ENCODE peak calls at places on chromosome 9, in six cellular contexts. One of them, this sample, is unnamed.

GRCh38 chr9:69806642-69807041 is 14.0 kb upstream of the CFAP95 start:
- DNase-seq in pancreas: no peak
- DNase-seq in keratinocyte: no peak
- DNase-seq in Caco-2: no peak
- DNase-seq in right atrium auricular region: no peak
- DNase-seq in mesendoderm: no peak
- DNase-seq in this sample: no peak

GRCh38 chr9:19922476-19923118 is 133.8 kb upstream of the SLC24A2 start:
- DNase-seq in pancreas: no peak
- DNase-seq in keratinocyte: no peak
- DNase-seq in Caco-2: peak; percentile 47
- DNase-seq in right atrium auricular region: no peak
- DNase-seq in mesendoderm: peak; percentile 81
- DNase-seq in this sample: peak; percentile 19

GRCh38 chr9:137053944-137054931 is at the start of gene ENTPD2:
- DNase-seq in pancreas: peak; percentile 90
- DNase-seq in keratinocyte: no peak
- DNase-seq in Caco-2: peak; percentile 85
- DNase-seq in right atrium auricular region: no peak
- DNase-seq in mesendoderm: no peak
- DNase-seq in this sample: no peak

GRCh38 chr9:129177443-129177790 is 644 bp downstream of the IER5L start:
- DNase-seq in pancreas: no peak
- DNase-seq in keratinocyte: no peak
- DNase-seq in Caco-2: no peak
- DNase-seq in right atrium auricular region: no peak
- DNase-seq in mesendoderm: no peak
- DNase-seq in this sample: no peak

GRCh38 chr9:9752722-9753121 is 860.1 kb downstream of the PTPRD start:
- DNase-seq in pancreas: no peak
- DNase-seq in keratinocyte: no peak
- DNase-seq in Caco-2: no peak
- DNase-seq in right atrium auricular region: no peak
- DNase-seq in mesendoderm: no peak
- DNase-seq in this sample: no peak

GRCh38 chr9:117945286-117945685 is 241.1 kb downstream of the TLR4 start:
- DNase-seq in pancreas: no peak
- DNase-seq in keratinocyte: no peak
- DNase-seq in Caco-2: no peak
- DNase-seq in right atrium auricular region: no peak
- DNase-seq in mesendoderm: no peak
- DNase-seq in this sample: no peak

GRCh38 chr9:129408535-129409215 is 212.2 kb downstream of the C9orf50 start:
- DNase-seq in pancreas: no peak
- DNase-seq in keratinocyte: no peak
- DNase-seq in Caco-2: no peak
- DNase-seq in right atrium auricular region: no peak
- DNase-seq in mesendoderm: no peak
- DNase-seq in this sample: no peak

GRCh38 chr9:87792831-87793288 is 66.9 kb downstream of the CTSL start:
- DNase-seq in pancreas: no peak
- DNase-seq in keratinocyte: no peak
- DNase-seq in Caco-2: no peak
- DNase-seq in right atrium auricular region: peak; percentile 80
- DNase-seq in mesendoderm: peak; percentile 72
- DNase-seq in this sample: peak; percentile 65

GRCh38 chr9:21709464-21710058 is 92.9 kb upstream of the MTAP start:
- DNase-seq in pancreas: peak; percentile 29
- DNase-seq in keratinocyte: peak; percentile 49
- DNase-seq in Caco-2: peak; percentile 57
- DNase-seq in right atrium auricular region: peak; percentile 82
- DNase-seq in mesendoderm: peak; percentile 72
- DNase-seq in this sample: no peak

GRCh38 chr9:110835859-110836271 is 167.3 kb downstream of the MUSK start:
- DNase-seq in pancreas: no peak
- DNase-seq in keratinocyte: no peak
- DNase-seq in Caco-2: no peak
- DNase-seq in right atrium auricular region: no peak
- DNase-seq in mesendoderm: no peak
- DNase-seq in this sample: peak; percentile 85

GRCh38 chr9:5626727-5627634 is 1.9 kb upstream of the RIC1 start:
- DNase-seq in pancreas: no peak
- DNase-seq in keratinocyte: no peak
- DNase-seq in Caco-2: no peak
- DNase-seq in right atrium auricular region: peak; percentile 63
- DNase-seq in mesendoderm: peak; percentile 26
- DNase-seq in this sample: peak; percentile 61

GRCh38 chr9:137021979-137022619 is 5.9 kb downstream of the ABCA2 start:
- DNase-seq in pancreas: no peak
- DNase-seq in keratinocyte: peak; percentile 84
- DNase-seq in Caco-2: peak; percentile 90
- DNase-seq in right atrium auricular region: no peak
- DNase-seq in mesendoderm: peak; percentile 93
- DNase-seq in this sample: no peak

GRCh38 chr9:89986190-89986589 is 381.4 kb downstream of the GADD45G start:
- DNase-seq in pancreas: no peak
- DNase-seq in keratinocyte: no peak
- DNase-seq in Caco-2: no peak
- DNase-seq in right atrium auricular region: no peak
- DNase-seq in mesendoderm: no peak
- DNase-seq in this sample: no peak

GRCh38 chr9:116717150-116717549 is 30.0 kb downstream of the TRIM32 start:
- DNase-seq in pancreas: no peak
- DNase-seq in keratinocyte: no peak
- DNase-seq in Caco-2: no peak
- DNase-seq in right atrium auricular region: no peak
- DNase-seq in mesendoderm: no peak
- DNase-seq in this sample: no peak

GRCh38 chr9:18791074-18791473 is 241.9 kb downstream of the SAXO1 start:
- DNase-seq in pancreas: no peak
- DNase-seq in keratinocyte: no peak
- DNase-seq in Caco-2: peak; percentile 44
- DNase-seq in right atrium auricular region: no peak
- DNase-seq in mesendoderm: peak; percentile 80
- DNase-seq in this sample: no peak

GRCh38 chr9:91465420-91465819 is 41.8 kb upstream of the NFIL3 start:
- DNase-seq in pancreas: no peak
- DNase-seq in keratinocyte: no peak
- DNase-seq in Caco-2: no peak
- DNase-seq in right atrium auricular region: no peak
- DNase-seq in mesendoderm: no peak
- DNase-seq in this sample: peak; percentile 80

GRCh38 chr9:136282272-136282861 is 21.5 kb downstream of the CCDC187 start:
- DNase-seq in pancreas: peak; percentile 76
- DNase-seq in keratinocyte: no peak
- DNase-seq in Caco-2: no peak
- DNase-seq in right atrium auricular region: no peak
- DNase-seq in mesendoderm: no peak
- DNase-seq in this sample: no peak

GRCh38 chr9:32589083-32589713 is 16.2 kb upstream of the NDUFB6 start:
- DNase-seq in pancreas: no peak
- DNase-seq in keratinocyte: no peak
- DNase-seq in Caco-2: peak; percentile 31
- DNase-seq in right atrium auricular region: no peak
- DNase-seq in mesendoderm: peak; percentile 51
- DNase-seq in this sample: peak; percentile 56

GRCh38 chr9:35793461-35793860 is 2.1 kb downstream of the NPR2 start:
- DNase-seq in pancreas: no peak
- DNase-seq in keratinocyte: no peak
- DNase-seq in Caco-2: no peak
- DNase-seq in right atrium auricular region: no peak
- DNase-seq in mesendoderm: no peak
- DNase-seq in this sample: no peak

GRCh38 chr9:120394058-120394669 is 185.8 kb downstream of the CDK5RAP2 start:
- DNase-seq in pancreas: no peak
- DNase-seq in keratinocyte: no peak
- DNase-seq in Caco-2: no peak
- DNase-seq in right atrium auricular region: no peak
- DNase-seq in mesendoderm: no peak
- DNase-seq in this sample: peak; percentile 96

GRCh38 chr9:129006328-129007034 is 21.6 kb downstream of the SH3GLB2 start:
- DNase-seq in pancreas: peak; percentile 67
- DNase-seq in keratinocyte: no peak
- DNase-seq in Caco-2: peak; percentile 83
- DNase-seq in right atrium auricular region: peak; percentile 71
- DNase-seq in mesendoderm: peak; percentile 86
- DNase-seq in this sample: peak; percentile 31

GRCh38 chr9:94971378-94972131 is 245.1 kb downstream of the AOPEP start:
- DNase-seq in pancreas: no peak
- DNase-seq in keratinocyte: no peak
- DNase-seq in Caco-2: no peak
- DNase-seq in right atrium auricular region: no peak
- DNase-seq in mesendoderm: no peak
- DNase-seq in this sample: no peak

GRCh38 chr9:137294684-137295312 is 7.3 kb downstream of the NRARP start:
- DNase-seq in pancreas: peak; percentile 68
- DNase-seq in keratinocyte: no peak
- DNase-seq in Caco-2: peak; percentile 45
- DNase-seq in right atrium auricular region: no peak
- DNase-seq in mesendoderm: no peak
- DNase-seq in this sample: no peak

GRCh38 chr9:16869961-16870605 is 387 bp downstream of the BNC2 start:
- DNase-seq in pancreas: no peak
- DNase-seq in keratinocyte: no peak
- DNase-seq in Caco-2: no peak
- DNase-seq in right atrium auricular region: no peak
- DNase-seq in mesendoderm: peak; percentile 49
- DNase-seq in this sample: peak; percentile 12

DNA sequence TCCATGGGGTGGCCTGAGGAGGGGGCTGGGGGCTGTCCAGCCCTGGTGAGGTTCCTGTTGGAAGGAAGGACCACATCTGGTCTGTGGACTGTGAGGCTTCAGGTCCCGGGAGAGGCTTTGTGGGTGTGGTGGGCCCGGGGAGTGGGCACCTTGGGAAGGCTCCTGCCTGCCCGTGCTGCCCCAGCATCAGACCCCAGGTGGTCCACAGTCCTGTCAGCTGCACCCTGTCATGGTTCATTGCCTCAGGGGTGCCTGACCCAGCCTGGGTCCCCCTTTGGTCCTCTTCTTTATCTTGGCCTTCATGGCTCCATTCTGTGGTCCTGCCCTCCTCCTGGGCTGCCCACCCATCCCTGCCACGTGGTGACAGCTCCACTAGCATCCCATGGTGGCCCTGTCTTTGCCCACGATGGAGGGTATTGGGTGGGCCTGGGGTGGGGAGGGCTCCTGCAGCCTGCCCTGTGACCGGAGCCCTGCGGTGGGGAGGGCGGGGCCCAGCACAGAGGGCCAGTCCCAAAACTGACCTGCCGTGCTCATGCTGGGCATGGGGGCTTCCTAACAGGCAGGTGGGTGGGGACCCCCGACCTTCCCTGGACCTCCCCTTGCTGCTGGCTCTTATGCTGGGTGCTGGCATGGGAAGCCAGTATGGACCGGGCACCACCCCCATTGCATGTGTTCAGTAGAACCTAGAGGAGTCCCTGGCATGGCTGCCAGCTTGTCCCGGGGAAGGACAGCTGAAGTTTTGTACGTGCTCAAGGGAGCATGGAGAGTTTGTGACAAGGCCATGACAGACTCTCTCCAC is 36.9 kb downstream of the WNK2 start:
- DNase-seq in pancreas: no peak
- DNase-seq in keratinocyte: no peak
- DNase-seq in Caco-2: no peak
- DNase-seq in right atrium auricular region: no peak
- DNase-seq in mesendoderm: no peak
- DNase-seq in this sample: no peak
- H3K4me1 ChIP-seq in pancreas: peaks cover 27% of the 10 kb centered on the region
- H3K4me1 ChIP-seq in keratinocyte: peaks cover 24% of the 10 kb centered on the region
- H3K4me1 ChIP-seq in Caco-2: no peaks in the 10 kb centered on the region
- H3K4me1 ChIP-seq in right atrium auricular region: peaks cover 75% of the 10 kb centered on the region
- H3K4me1 ChIP-seq in mesendoderm: no peaks in the 10 kb centered on the region
- H3K4me1 ChIP-seq in this sample: peaks cover 10% of the 10 kb centered on the region

GRCh38 chr9:127336708-127337352 is 60.1 kb upstream of the SLC2A8 start:
- DNase-seq in pancreas: peak; percentile 60
- DNase-seq in keratinocyte: peak; percentile 33
- DNase-seq in Caco-2: peak; percentile 19
- DNase-seq in right atrium auricular region: peak; percentile 96
- DNase-seq in mesendoderm: peak; percentile 43
- DNase-seq in this sample: peak; percentile 92
- H3K4me1 ChIP-seq in pancreas: no peaks in the 10 kb centered on the region
- H3K4me1 ChIP-seq in keratinocyte: peaks cover 26% of the 10 kb centered on the region
- H3K4me1 ChIP-seq in Caco-2: peaks cover 10% of the 10 kb centered on the region
- H3K4me1 ChIP-seq in right atrium auricular region: peaks cover 58% of the 10 kb centered on the region
- H3K4me1 ChIP-seq in mesendoderm: no peaks in the 10 kb centered on the region
- H3K4me1 ChIP-seq in this sample: peaks cover 22% of the 10 kb centered on the region

DNA sequence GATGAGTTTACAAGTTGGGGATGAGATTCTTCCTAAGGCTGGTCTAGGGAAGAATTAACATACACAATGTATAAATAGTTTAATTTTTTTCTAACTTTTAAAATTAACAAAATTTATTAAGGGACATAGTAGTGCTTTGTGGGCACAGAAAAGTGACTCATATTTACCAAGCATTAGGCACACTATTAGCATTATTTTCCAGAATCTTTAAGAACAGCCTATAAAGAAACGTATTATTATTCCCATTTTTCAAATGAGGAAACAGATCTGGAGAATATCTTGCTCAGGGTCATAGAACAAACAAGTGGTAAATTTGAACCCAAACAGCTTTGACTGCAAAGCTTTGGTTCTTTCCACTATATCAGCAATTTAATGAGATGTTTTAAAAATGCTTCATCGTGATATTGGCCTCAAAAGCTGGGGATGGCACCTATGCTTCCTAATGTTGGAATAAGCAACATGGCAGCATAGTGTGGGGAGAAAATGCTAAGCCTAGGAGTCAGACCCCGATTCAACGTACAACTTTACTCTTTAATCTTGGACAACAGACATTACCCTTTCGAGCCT is 55.9 kb downstream of the ABCA1 start:
- DNase-seq in pancreas: no peak
- DNase-seq in keratinocyte: no peak
- DNase-seq in Caco-2: no peak
- DNase-seq in right atrium auricular region: no peak
- DNase-seq in mesendoderm: no peak
- DNase-seq in this sample: no peak
- H3K4me1 ChIP-seq in pancreas: no peaks in the 10 kb centered on the region
- H3K4me1 ChIP-seq in keratinocyte: peaks cover 48% of the 10 kb centered on the region
- H3K4me1 ChIP-seq in Caco-2: peaks cover 11% of the 10 kb centered on the region
- H3K4me1 ChIP-seq in right atrium auricular region: peaks cover 43% of the 10 kb centered on the region
- H3K4me1 ChIP-seq in mesendoderm: peaks cover 2% of the 10 kb centered on the region
- H3K4me1 ChIP-seq in this sample: peaks cover 51% of the 10 kb centered on the region

GRCh38 chr9:131693651-131694597 is 46.0 kb downstream of the RAPGEF1 start:
- DNase-seq in pancreas: no peak
- DNase-seq in keratinocyte: no peak
- DNase-seq in Caco-2: peak; percentile 24
- DNase-seq in right atrium auricular region: no peak
- DNase-seq in mesendoderm: peak; percentile 91
- DNase-seq in this sample: no peak

GRCh38 chr9:131693163-131693562 is 46.7 kb downstream of the RAPGEF1 start:
- DNase-seq in pancreas: no peak
- DNase-seq in keratinocyte: no peak
- DNase-seq in Caco-2: no peak
- DNase-seq in right atrium auricular region: no peak
- DNase-seq in mesendoderm: no peak
- DNase-seq in this sample: no peak

GRCh38 chr9:131696163-131696439 is 43.8 kb downstream of the RAPGEF1 start:
- DNase-seq in pancreas: no peak
- DNase-seq in keratinocyte: no peak
- DNase-seq in Caco-2: no peak
- DNase-seq in right atrium auricular region: no peak
- DNase-seq in mesendoderm: peak; percentile 62
- DNase-seq in this sample: no peak

GRCh38 chr9:131697097-131697496 is 42.8 kb downstream of the RAPGEF1 start:
- DNase-seq in pancreas: no peak
- DNase-seq in keratinocyte: no peak
- DNase-seq in Caco-2: no peak
- DNase-seq in right atrium auricular region: no peak
- DNase-seq in mesendoderm: peak; percentile 63
- DNase-seq in this sample: peak; percentile 33

GRCh38 chr9:131695366-131696162 is 44.3 kb downstream of the RAPGEF1 start:
- DNase-seq in pancreas: no peak
- DNase-seq in keratinocyte: no peak
- DNase-seq in Caco-2: no peak
- DNase-seq in right atrium auricular region: no peak
- DNase-seq in mesendoderm: no peak
- DNase-seq in this sample: no peak
- H3K4me1 ChIP-seq in pancreas: peaks cover 15% of the 10 kb centered on the region
- H3K4me1 ChIP-seq in keratinocyte: peaks cover 13% of the 10 kb centered on the region
- H3K4me1 ChIP-seq in Caco-2: peaks cover 37% of the 10 kb centered on the region
- H3K4me1 ChIP-seq in right atrium auricular region: peaks cover 86% of the 10 kb centered on the region
- H3K4me1 ChIP-seq in mesendoderm: peaks cover 20% of the 10 kb centered on the region
- H3K4me1 ChIP-seq in this sample: no peaks in the 10 kb centered on the region

This sample was measured in astrocyte.